ENCODE peak calls at places on chromosome 10, in eight cellular contexts. One of them, this sample, is unnamed.

GRCh38 chr10:34864156-34865075 is 49.3 kb upstream of the PARD3 start:
- DNase-seq in nephron progenitor cell: no peak
- DNase-seq in WTC11: no peak
- DNase-seq in CD4-positive, alpha-beta memory T cell: no peak
- DNase-seq in AG08395: no peak
- DNase-seq in Kasumi-1: no peak
- DNase-seq in left cardiac atrium: no peak
- DNase-seq in Caco-2: no peak
- DNase-seq in this sample: no peak

GRCh38 chr10:79475877-79476276 is 30.5 kb upstream of the ZCCHC24 start:
- DNase-seq in WTC11: no peak
- DNase-seq in nephron progenitor cell: no peak
- DNase-seq in Caco-2: no peak
- DNase-seq in CD4-positive, alpha-beta memory T cell: no peak
- DNase-seq in Kasumi-1: no peak
- DNase-seq in AG08395: no peak
- DNase-seq in left cardiac atrium: no peak
- DNase-seq in this sample: no peak

GRCh38 chr10:131677671-131678070 is 223.1 kb upstream of the PPP2R2D start:
- DNase-seq in AG08395: no peak
- DNase-seq in nephron progenitor cell: no peak
- DNase-seq in Kasumi-1: no peak
- DNase-seq in Caco-2: no peak
- DNase-seq in CD4-positive, alpha-beta memory T cell: no peak
- DNase-seq in left cardiac atrium: no peak
- DNase-seq in WTC11: no peak
- DNase-seq in this sample: no peak

GRCh38 chr10:132937861-132938260 is 4.5 kb downstream of the CFAP46 start:
- DNase-seq in Caco-2: no peak
- DNase-seq in left cardiac atrium: no peak
- DNase-seq in WTC11: no peak
- DNase-seq in nephron progenitor cell: no peak
- DNase-seq in CD4-positive, alpha-beta memory T cell: no peak
- DNase-seq in AG08395: no peak
- DNase-seq in Kasumi-1: no peak
- DNase-seq in this sample: no peak

GRCh38 chr10:34520510-34520909 is 294.6 kb downstream of the PARD3 start:
- DNase-seq in nephron progenitor cell: no peak
- DNase-seq in CD4-positive, alpha-beta memory T cell: no peak
- DNase-seq in left cardiac atrium: no peak
- DNase-seq in AG08395: no peak
- DNase-seq in Caco-2: no peak
- DNase-seq in WTC11: no peak
- DNase-seq in Kasumi-1: no peak
- DNase-seq in this sample: no peak

GRCh38 chr10:11043446-11044127 is 25.9 kb downstream of the CELF2 start:
- DNase-seq in AG08395: no peak
- DNase-seq in WTC11: no peak
- DNase-seq in Kasumi-1: no peak
- DNase-seq in left cardiac atrium: no peak
- DNase-seq in CD4-positive, alpha-beta memory T cell: no peak
- DNase-seq in nephron progenitor cell: no peak
- DNase-seq in Caco-2: no peak
- DNase-seq in this sample: no peak

GRCh38 chr10:99431190-99431549 is 746 bp upstream of the GOT1 start:
- DNase-seq in nephron progenitor cell: peak
- DNase-seq in left cardiac atrium: peak
- DNase-seq in AG08395: peak
- DNase-seq in Caco-2: peak
- DNase-seq in Kasumi-1: peak
- DNase-seq in CD4-positive, alpha-beta memory T cell: peak
- DNase-seq in WTC11: peak
- DNase-seq in this sample: no peak

GRCh38 chr10:119337796-119338432 is 130.5 kb downstream of the GRK5 start:
- DNase-seq in left cardiac atrium: peak
- DNase-seq in Kasumi-1: no peak
- DNase-seq in CD4-positive, alpha-beta memory T cell: no peak
- DNase-seq in Caco-2: no peak
- DNase-seq in WTC11: no peak
- DNase-seq in AG08395: peak
- DNase-seq in nephron progenitor cell: no peak
- DNase-seq in this sample: peak

GRCh38 chr10:90162464-90162863 is 461.1 kb downstream of the KIF20B start:
- DNase-seq in WTC11: no peak
- DNase-seq in nephron progenitor cell: no peak
- DNase-seq in CD4-positive, alpha-beta memory T cell: no peak
- DNase-seq in AG08395: no peak
- DNase-seq in Kasumi-1: no peak
- DNase-seq in Caco-2: no peak
- DNase-seq in left cardiac atrium: no peak
- DNase-seq in this sample: no peak

GRCh38 chr10:77618117-77618516 is 19.5 kb downstream of the KCNMA1 start:
- DNase-seq in AG08395: no peak
- DNase-seq in CD4-positive, alpha-beta memory T cell: no peak
- DNase-seq in left cardiac atrium: no peak
- DNase-seq in nephron progenitor cell: no peak
- DNase-seq in WTC11: no peak
- DNase-seq in Caco-2: no peak
- DNase-seq in Kasumi-1: no peak
- DNase-seq in this sample: no peak

GRCh38 chr10:108970016-108970415 is 953.3 kb downstream of the XPNPEP1 start:
- DNase-seq in Caco-2: peak
- DNase-seq in left cardiac atrium: no peak
- DNase-seq in AG08395: peak
- DNase-seq in WTC11: peak
- DNase-seq in CD4-positive, alpha-beta memory T cell: no peak
- DNase-seq in Kasumi-1: peak
- DNase-seq in nephron progenitor cell: peak
- DNase-seq in this sample: peak

GRCh38 chr10:103232772-103233488 is 12.8 kb upstream of the RPEL1 start:
- DNase-seq in AG08395: no peak
- DNase-seq in WTC11: no peak
- DNase-seq in left cardiac atrium: no peak
- DNase-seq in Kasumi-1: no peak
- DNase-seq in Caco-2: peak
- DNase-seq in CD4-positive, alpha-beta memory T cell: no peak
- DNase-seq in nephron progenitor cell: no peak
- DNase-seq in this sample: no peak

GRCh38 chr10:118472961-118473675 is 122.3 kb downstream of the PRLHR start:
- DNase-seq in nephron progenitor cell: peak
- DNase-seq in Kasumi-1: peak
- DNase-seq in Caco-2: no peak
- DNase-seq in AG08395: no peak
- DNase-seq in WTC11: no peak
- DNase-seq in CD4-positive, alpha-beta memory T cell: no peak
- DNase-seq in left cardiac atrium: no peak
- DNase-seq in this sample: no peak

GRCh38 chr10:115827180-115827579 is 445.8 kb downstream of the GFRA1 start:
- DNase-seq in CD4-positive, alpha-beta memory T cell: no peak
- DNase-seq in left cardiac atrium: peak
- DNase-seq in Kasumi-1: no peak
- DNase-seq in nephron progenitor cell: no peak
- DNase-seq in WTC11: no peak
- DNase-seq in AG08395: peak
- DNase-seq in Caco-2: no peak
- DNase-seq in this sample: no peak

GRCh38 chr10:47361293-47361692 is 13.1 kb downstream of the RBP3 start:
- DNase-seq in Kasumi-1: peak
- DNase-seq in AG08395: peak
- DNase-seq in Caco-2: peak
- DNase-seq in nephron progenitor cell: peak
- DNase-seq in WTC11: peak
- DNase-seq in left cardiac atrium: no peak
- DNase-seq in CD4-positive, alpha-beta memory T cell: no peak
- DNase-seq in this sample: peak

GRCh38 chr10:79063661-79064490 is 4.9 kb upstream of the ZMIZ1 start:
- DNase-seq in left cardiac atrium: peak
- DNase-seq in AG08395: no peak
- DNase-seq in Caco-2: no peak
- DNase-seq in Kasumi-1: no peak
- DNase-seq in CD4-positive, alpha-beta memory T cell: peak
- DNase-seq in WTC11: no peak
- DNase-seq in nephron progenitor cell: no peak
- DNase-seq in this sample: no peak

GRCh38 chr10:97466755-97467154 is 20.8 kb downstream of the ZDHHC16 start:
- DNase-seq in left cardiac atrium: no peak
- DNase-seq in WTC11: no peak
- DNase-seq in Kasumi-1: no peak
- DNase-seq in Caco-2: no peak
- DNase-seq in nephron progenitor cell: no peak
- DNase-seq in AG08395: no peak
- DNase-seq in CD4-positive, alpha-beta memory T cell: no peak
- DNase-seq in this sample: no peak

GRCh38 chr10:4941540-4942330 is 21.5 kb upstream of the AKR1C1 start:
- DNase-seq in CD4-positive, alpha-beta memory T cell: no peak
- DNase-seq in WTC11: no peak
- DNase-seq in Caco-2: peak
- DNase-seq in Kasumi-1: no peak
- DNase-seq in left cardiac atrium: no peak
- DNase-seq in nephron progenitor cell: no peak
- DNase-seq in AG08395: no peak
- DNase-seq in this sample: no peak

GRCh38 chr10:47299611-47299988 is 397 bp upstream of the GDF10 start:
- DNase-seq in WTC11: no peak
- DNase-seq in AG08395: no peak
- DNase-seq in nephron progenitor cell: no peak
- DNase-seq in Caco-2: no peak
- DNase-seq in Kasumi-1: no peak
- DNase-seq in left cardiac atrium: no peak
- DNase-seq in CD4-positive, alpha-beta memory T cell: no peak
- DNase-seq in this sample: no peak

GRCh38 chr10:128484041-128484440 is 357.8 kb upstream of the MKI67 start:
- DNase-seq in CD4-positive, alpha-beta memory T cell: no peak
- DNase-seq in WTC11: no peak
- DNase-seq in left cardiac atrium: no peak
- DNase-seq in nephron progenitor cell: no peak
- DNase-seq in Caco-2: no peak
- DNase-seq in Kasumi-1: no peak
- DNase-seq in AG08395: no peak
- DNase-seq in this sample: no peak

GRCh38 chr10:103654925-103655324 is 161.4 kb downstream of the NEURL1 start:
- DNase-seq in left cardiac atrium: no peak
- DNase-seq in nephron progenitor cell: no peak
- DNase-seq in AG08395: no peak
- DNase-seq in WTC11: no peak
- DNase-seq in Caco-2: no peak
- DNase-seq in Kasumi-1: no peak
- DNase-seq in CD4-positive, alpha-beta memory T cell: no peak
- DNase-seq in this sample: no peak

GRCh38 chr10:104589871-104590270 is 51.2 kb upstream of the SORCS3 start:
- DNase-seq in CD4-positive, alpha-beta memory T cell: no peak
- DNase-seq in nephron progenitor cell: no peak
- DNase-seq in AG08395: peak
- DNase-seq in Kasumi-1: no peak
- DNase-seq in left cardiac atrium: no peak
- DNase-seq in WTC11: no peak
- DNase-seq in Caco-2: no peak
- DNase-seq in this sample: no peak

GRCh38 chr10:70492786-70493659 is 14.5 kb downstream of the PALD1 start:
- DNase-seq in nephron progenitor cell: no peak
- DNase-seq in WTC11: no peak
- DNase-seq in Caco-2: no peak
- DNase-seq in Kasumi-1: peak
- DNase-seq in CD4-positive, alpha-beta memory T cell: no peak
- DNase-seq in AG08395: no peak
- DNase-seq in left cardiac atrium: no peak
- DNase-seq in this sample: no peak

GRCh38 chr10:25725917-25726716 is 207.9 kb upstream of the MYO3A start:
- DNase-seq in CD4-positive, alpha-beta memory T cell: peak
- DNase-seq in Kasumi-1: peak
- DNase-seq in WTC11: peak
- DNase-seq in Caco-2: peak
- DNase-seq in nephron progenitor cell: peak
- DNase-seq in AG08395: peak
- DNase-seq in left cardiac atrium: no peak
- DNase-seq in this sample: peak

GRCh38 chr10:110363572-110364411 is 59.1 kb upstream of the SMNDC1 start:
- DNase-seq in Caco-2: no peak
- DNase-seq in CD4-positive, alpha-beta memory T cell: peak
- DNase-seq in WTC11: no peak
- DNase-seq in AG08395: no peak
- DNase-seq in Kasumi-1: no peak
- DNase-seq in left cardiac atrium: no peak
- DNase-seq in nephron progenitor cell: no peak
- DNase-seq in this sample: no peak

GRCh38 chr10:67771200-67771599 is 66.8 kb downstream of the DNAJC12 start:
- DNase-seq in WTC11: no peak
- DNase-seq in left cardiac atrium: no peak
- DNase-seq in Caco-2: no peak
- DNase-seq in CD4-positive, alpha-beta memory T cell: no peak
- DNase-seq in nephron progenitor cell: no peak
- DNase-seq in Kasumi-1: no peak
- DNase-seq in AG08395: no peak
- DNase-seq in this sample: no peak

GRCh38 chr10:113857210-113857609 is 2.7 kb downstream of the NHLRC2 start:
- DNase-seq in left cardiac atrium: no peak
- DNase-seq in Caco-2: no peak
- DNase-seq in WTC11: no peak
- DNase-seq in Kasumi-1: no peak
- DNase-seq in CD4-positive, alpha-beta memory T cell: no peak
- DNase-seq in AG08395: no peak
- DNase-seq in nephron progenitor cell: no peak
- DNase-seq in this sample: no peak

GRCh38 chr10:73874267-73875138 is at the start of gene CAMK2G:
- DNase-seq in AG08395: peak
- DNase-seq in Kasumi-1: peak
- DNase-seq in CD4-positive, alpha-beta memory T cell: peak
- DNase-seq in Caco-2: peak
- DNase-seq in nephron progenitor cell: peak
- DNase-seq in left cardiac atrium: peak
- DNase-seq in WTC11: peak
- DNase-seq in this sample: peak

GRCh38 chr10:92480422-92480821 is 93.5 kb downstream of the IDE start:
- DNase-seq in Kasumi-1: no peak
- DNase-seq in left cardiac atrium: no peak
- DNase-seq in CD4-positive, alpha-beta memory T cell: no peak
- DNase-seq in Caco-2: no peak
- DNase-seq in nephron progenitor cell: no peak
- DNase-seq in WTC11: no peak
- DNase-seq in AG08395: no peak
- DNase-seq in this sample: no peak

GRCh38 chr10:113539789-113540188 is 13.1 kb upstream of the HABP2 start:
- DNase-seq in nephron progenitor cell: no peak
- DNase-seq in Caco-2: peak
- DNase-seq in WTC11: no peak
- DNase-seq in left cardiac atrium: peak
- DNase-seq in AG08395: peak
- DNase-seq in Kasumi-1: peak
- DNase-seq in CD4-positive, alpha-beta memory T cell: no peak
- DNase-seq in this sample: no peak

GRCh38 chr10:74963549-74963948 is 137.1 kb downstream of the KAT6B start:
- DNase-seq in Kasumi-1: no peak
- DNase-seq in CD4-positive, alpha-beta memory T cell: no peak
- DNase-seq in nephron progenitor cell: no peak
- DNase-seq in AG08395: no peak
- DNase-seq in left cardiac atrium: no peak
- DNase-seq in Caco-2: no peak
- DNase-seq in WTC11: no peak
- DNase-seq in this sample: no peak

GRCh38 chr10:63707254-63707910 is 186.2 kb downstream of the REEP3 start:
- DNase-seq in AG08395: peak
- DNase-seq in WTC11: no peak
- DNase-seq in Kasumi-1: peak
- DNase-seq in nephron progenitor cell: no peak
- DNase-seq in left cardiac atrium: no peak
- DNase-seq in Caco-2: no peak
- DNase-seq in CD4-positive, alpha-beta memory T cell: no peak
- DNase-seq in this sample: no peak

GRCh38 chr10:105017116-105017515 is 376.0 kb downstream of the SORCS3 start:
- DNase-seq in left cardiac atrium: no peak
- DNase-seq in WTC11: no peak
- DNase-seq in nephron progenitor cell: no peak
- DNase-seq in AG08395: no peak
- DNase-seq in CD4-positive, alpha-beta memory T cell: no peak
- DNase-seq in Caco-2: no peak
- DNase-seq in Kasumi-1: no peak
- DNase-seq in this sample: no peak

GRCh38 chr10:44053391-44053790 is 331.5 kb downstream of the CXCL12 start:
- DNase-seq in AG08395: no peak
- DNase-seq in CD4-positive, alpha-beta memory T cell: no peak
- DNase-seq in nephron progenitor cell: no peak
- DNase-seq in Caco-2: no peak
- DNase-seq in Kasumi-1: no peak
- DNase-seq in WTC11: no peak
- DNase-seq in left cardiac atrium: no peak
- DNase-seq in this sample: no peak